ENCODE peak calls at places on chromosomes 5 and 9, in six cellular contexts. One of them, this sample, is unnamed.

GRCh38 chr5:52684056-52684455 is 103.7 kb upstream of the ITGA1 start:
- DNase-seq in pancreas: no peak
- DNase-seq in GM23338: no peak
- DNase-seq in MM.1S: no peak
- DNase-seq in stomach: no peak
- DNase-seq in breast epithelium: no peak
- DNase-seq in this sample: no peak

GRCh38 chr9:93305497-93306020 is 121.6 kb downstream of the WNK2 start:
- DNase-seq in pancreas: no peak
- DNase-seq in GM23338: no peak
- DNase-seq in MM.1S: no peak
- DNase-seq in stomach: peak
- DNase-seq in breast epithelium: peak
- DNase-seq in this sample: no peak

GRCh38 chr5:68465133-68465532 is 249.6 kb downstream of the PIK3R1 start:
- DNase-seq in pancreas: no peak
- DNase-seq in GM23338: no peak
- DNase-seq in MM.1S: no peak
- DNase-seq in stomach: no peak
- DNase-seq in breast epithelium: no peak
- DNase-seq in this sample: no peak

GRCh38 chr5:122173484-122174191 is 44.3 kb downstream of the ZNF474 start:
- DNase-seq in pancreas: no peak
- DNase-seq in GM23338: no peak
- DNase-seq in MM.1S: no peak
- DNase-seq in stomach: no peak
- DNase-seq in breast epithelium: no peak
- DNase-seq in this sample: no peak

GRCh38 chr5:105882956-105883481 is 1787.7 kb downstream of the EFNA5 start:
- DNase-seq in pancreas: no peak
- DNase-seq in GM23338: no peak
- DNase-seq in MM.1S: no peak
- DNase-seq in stomach: no peak
- DNase-seq in breast epithelium: no peak
- DNase-seq in this sample: no peak

GRCh38 chr9:133732351-133733073 is 5.6 kb downstream of the SARDH start:
- DNase-seq in pancreas: peak
- DNase-seq in GM23338: no peak
- DNase-seq in MM.1S: no peak
- DNase-seq in stomach: peak
- DNase-seq in breast epithelium: no peak
- DNase-seq in this sample: no peak

GRCh38 chr5:6359941-6360683 is 18.2 kb downstream of the MED10 start:
- DNase-seq in pancreas: no peak
- DNase-seq in GM23338: peak
- DNase-seq in MM.1S: no peak
- DNase-seq in stomach: no peak
- DNase-seq in breast epithelium: no peak
- DNase-seq in this sample: no peak

GRCh38 chr9:129320575-129321311 is 142.7 kb upstream of the IER5L start:
- DNase-seq in pancreas: peak
- DNase-seq in GM23338: peak
- DNase-seq in MM.1S: peak
- DNase-seq in stomach: peak
- DNase-seq in breast epithelium: no peak
- DNase-seq in this sample: no peak

GRCh38 chr5:91162534-91163381 is 220.4 kb downstream of the ARRDC3 start:
- DNase-seq in pancreas: no peak
- DNase-seq in GM23338: no peak
- DNase-seq in MM.1S: peak
- DNase-seq in stomach: peak
- DNase-seq in breast epithelium: peak
- DNase-seq in this sample: no peak

GRCh38 chr9:117411547-117411946 is 3.3 kb downstream of the ASTN2 start:
- DNase-seq in pancreas: peak
- DNase-seq in GM23338: peak
- DNase-seq in MM.1S: peak
- DNase-seq in stomach: peak
- DNase-seq in breast epithelium: no peak
- DNase-seq in this sample: peak

GRCh38 chr5:18882162-18882561 is 1105.8 kb downstream of the CDH18 start:
- DNase-seq in pancreas: no peak
- DNase-seq in GM23338: no peak
- DNase-seq in MM.1S: no peak
- DNase-seq in stomach: no peak
- DNase-seq in breast epithelium: no peak
- DNase-seq in this sample: no peak

GRCh38 chr9:132049323-132049882 is 30.3 kb downstream of the MED27 start:
- DNase-seq in pancreas: no peak
- DNase-seq in GM23338: no peak
- DNase-seq in MM.1S: no peak
- DNase-seq in stomach: no peak
- DNase-seq in breast epithelium: no peak
- DNase-seq in this sample: no peak

GRCh38 chr5:22669345-22669744 is 183.8 kb downstream of the CDH12 start:
- DNase-seq in pancreas: no peak
- DNase-seq in GM23338: no peak
- DNase-seq in MM.1S: no peak
- DNase-seq in stomach: no peak
- DNase-seq in breast epithelium: no peak
- DNase-seq in this sample: no peak

GRCh38 chr5:132790201-132790870 is 13.3 kb upstream of the SEPTIN8 start:
- DNase-seq in pancreas: peak
- DNase-seq in GM23338: no peak
- DNase-seq in MM.1S: no peak
- DNase-seq in stomach: peak
- DNase-seq in breast epithelium: no peak
- DNase-seq in this sample: no peak

GRCh38 chr9:136864996-136865767 is 926 bp downstream of the EDF1 start:
- DNase-seq in pancreas: no peak
- DNase-seq in GM23338: no peak
- DNase-seq in MM.1S: no peak
- DNase-seq in stomach: no peak
- DNase-seq in breast epithelium: no peak
- DNase-seq in this sample: no peak

GRCh38 chr9:91395553-91396470 is 27.8 kb downstream of the NFIL3 start:
- DNase-seq in pancreas: no peak
- DNase-seq in GM23338: no peak
- DNase-seq in MM.1S: peak
- DNase-seq in stomach: no peak
- DNase-seq in breast epithelium: no peak
- DNase-seq in this sample: no peak

GRCh38 chr5:157549283-157549629 is 26.3 kb downstream of the ADAM19 start:
- DNase-seq in pancreas: no peak
- DNase-seq in GM23338: no peak
- DNase-seq in MM.1S: no peak
- DNase-seq in stomach: no peak
- DNase-seq in breast epithelium: no peak
- DNase-seq in this sample: no peak
- H3K27ac ChIP-seq in pancreas: no peak
- H3K27ac ChIP-seq in GM23338: no peak
- H3K27ac ChIP-seq in MM.1S: no peak
- H3K27ac ChIP-seq in stomach: peak
- H3K27ac ChIP-seq in breast epithelium: no peak
- H3K27ac ChIP-seq in this sample: no peak

DNA sequence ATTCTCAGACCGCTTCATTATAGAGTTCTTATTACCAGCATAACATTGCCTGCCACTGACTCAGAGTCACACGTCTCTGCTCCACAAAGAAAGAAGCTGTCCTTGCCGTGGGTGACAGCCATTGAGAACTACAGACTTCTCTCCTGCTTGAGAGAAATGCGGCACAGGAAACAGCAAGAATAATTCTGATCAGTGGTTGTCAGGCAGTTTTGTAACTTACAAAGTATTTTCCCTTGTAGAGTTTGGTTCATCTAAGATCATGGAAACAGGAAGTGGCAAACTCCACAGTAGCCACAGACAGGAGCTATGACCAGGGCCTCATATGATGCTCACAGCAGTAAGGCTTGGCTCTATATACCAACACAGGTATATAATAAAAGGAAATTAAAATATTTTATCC is 47.1 kb downstream of the KCNV2 start:
- DNase-seq in pancreas: no peak
- DNase-seq in GM23338: no peak
- DNase-seq in MM.1S: no peak
- DNase-seq in stomach: no peak
- DNase-seq in breast epithelium: no peak
- DNase-seq in this sample: no peak
- H3K27ac ChIP-seq in pancreas: no peak
- H3K27ac ChIP-seq in GM23338: peak
- H3K27ac ChIP-seq in MM.1S: no peak
- H3K27ac ChIP-seq in stomach: no peak
- H3K27ac ChIP-seq in breast epithelium: no peak
- H3K27ac ChIP-seq in this sample: no peak

GRCh38 chr5:126490167-126490937 is 67.1 kb downstream of the GRAMD2B start:
- DNase-seq in pancreas: no peak
- DNase-seq in GM23338: peak
- DNase-seq in MM.1S: no peak
- DNase-seq in stomach: no peak
- DNase-seq in breast epithelium: peak
- DNase-seq in this sample: peak
- H3K27ac ChIP-seq in pancreas: no peak
- H3K27ac ChIP-seq in GM23338: peak
- H3K27ac ChIP-seq in MM.1S: no peak
- H3K27ac ChIP-seq in stomach: no peak
- H3K27ac ChIP-seq in breast epithelium: peak
- H3K27ac ChIP-seq in this sample: peak

GRCh38 chr5:176658817-176659216 is 11.5 kb downstream of the TSPAN17 start:
- DNase-seq in pancreas: no peak
- DNase-seq in GM23338: no peak
- DNase-seq in MM.1S: peak
- DNase-seq in stomach: peak
- DNase-seq in breast epithelium: no peak
- DNase-seq in this sample: no peak
- H3K27ac ChIP-seq in pancreas: no peak
- H3K27ac ChIP-seq in GM23338: no peak
- H3K27ac ChIP-seq in MM.1S: peak
- H3K27ac ChIP-seq in stomach: no peak
- H3K27ac ChIP-seq in breast epithelium: no peak
- H3K27ac ChIP-seq in this sample: no peak

This sample was measured in caudate nucleus.